ENCODE peak calls at places on chromosomes 1 and 21, in eight cellular contexts. K is A549; Y is GM13977; T is lower leg skin; G is progenitor cell of endocrine pancreas; S is glutamatergic neuron; U is CD8-positive, alpha-beta T cell; Q is B cell. W is an unnamed sample.

GRCh38 chr1:91742848-91743292 is 143.1 kb downstream of the TGFBR3 start:
- DNase-seq in U (no peak), Q (no peak), S (no peak), G (no peak), Y (no peak), T (no peak), K (no peak), W (no peak)

GRCh38 chr1:201694615-201695335 is 134.2 kb upstream of the IPO9 start:
- DNase-seq in K (no peak), U (no peak), Q (no peak), T (no peak), Y (no peak), G (no peak), S (peak), W (no peak)

GRCh38 chr1:35573198-35573775 is at the start of gene TFAP2E:
- DNase-seq in Q (no peak), K (peak), S (peak), T (no peak), Y (no peak), G (no peak), U (no peak), W (peak)

GRCh38 chr21:45386728-45387371 is 18.1 kb upstream of the COL18A1 start:
- DNase-seq in Y (no peak), K (peak), U (no peak), S (peak), G (no peak), T (peak), Q (no peak), W (no peak)

GRCh38 chr1:31505884-31506497 is 70.3 kb upstream of the TINAGL1 start:
- DNase-seq in G (no peak), T (no peak), S (no peak), U (no peak), K (no peak), Y (peak), Q (peak), W (no peak)

GRCh38 chr1:165397945-165398344 is 41.4 kb upstream of the LMX1A start:
- DNase-seq in S (no peak), T (peak), Q (no peak), U (no peak), G (no peak), K (no peak), Y (no peak), W (no peak)

GRCh38 chr21:36763305-36763704 is 64.4 kb downstream of the SIM2 start:
- DNase-seq in Y (no peak), U (no peak), K (no peak), T (no peak), S (no peak), G (no peak), Q (no peak), W (no peak)

GRCh38 chr1:238954865-238955264 is 431.5 kb upstream of the CHRM3 start:
- DNase-seq in Y (no peak), Q (no peak), S (no peak), G (no peak), T (no peak), K (no peak), U (no peak), W (no peak)

GRCh38 chr1:179178135-179178630 is 51.3 kb downstream of the ABL2 start:
- DNase-seq in Q (no peak), K (no peak), T (no peak), G (no peak), S (no peak), Y (no peak), U (no peak), W (no peak)

GRCh38 chr1:64519921-64520320 is 50.0 kb downstream of the CACHD1 start:
- DNase-seq in T (no peak), K (no peak), Q (no peak), U (no peak), Y (no peak), S (no peak), G (no peak), W (no peak)

GRCh38 chr1:34816778-34817177 is 24.0 kb downstream of the GJA4 start:
- DNase-seq in K (no peak), Y (no peak), T (no peak), S (no peak), Q (no peak), U (no peak), G (no peak), W (no peak)

DNA sequence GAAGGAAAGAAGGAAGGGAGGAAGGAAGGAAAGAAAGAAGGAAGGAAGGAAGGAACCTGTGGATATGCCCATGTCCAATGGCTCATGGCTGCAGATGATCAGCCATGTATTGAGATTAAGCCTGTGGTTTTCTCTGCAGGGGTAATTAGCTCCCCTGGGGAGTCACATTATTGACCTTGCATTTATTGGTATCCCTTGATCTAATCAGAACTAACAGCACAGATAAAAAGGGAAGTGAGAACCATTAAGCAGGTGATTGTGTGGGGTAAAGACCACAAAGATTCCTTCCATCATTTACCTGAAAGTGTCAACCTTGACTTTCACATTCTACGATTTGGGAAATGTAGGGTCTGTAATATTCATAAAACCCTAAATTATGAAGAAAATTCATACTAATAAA is 390.7 kb downstream of the BRINP2 start:
- DNase-seq in K (no peak), T (no peak), Y (no peak), Q (no peak), U (no peak), S (no peak), G (no peak), W (no peak)
- TF ChIP-seq CTCF in K (no peak), T (no peak), Y (no peak), Q (no peak), U (no peak), S (no peak), G (no peak), W (no peak)

GRCh38 chr1:29415156-29415830 is 179.0 kb downstream of the PTPRU start:
- DNase-seq in S (no peak), G (no peak), Y (no peak), K (peak), Q (no peak), T (no peak), U (no peak), W (no peak)
- TF ChIP-seq CTCF in S (no peak), G (peak), Y (peak), K (no peak), Q (no peak), T (no peak), U (no peak), W (peak)

GRCh38 chr1:20430355-20431290 is 55.4 kb downstream of the CAMK2N1 start:
- DNase-seq in S (peak), Y (peak), G (peak), Q (peak), U (no peak), T (no peak), K (peak), W (peak)
- TF ChIP-seq CTCF in S (peak), Y (peak), G (peak), Q (peak), U (peak), T (no peak), K (peak), W (peak)

DNA sequence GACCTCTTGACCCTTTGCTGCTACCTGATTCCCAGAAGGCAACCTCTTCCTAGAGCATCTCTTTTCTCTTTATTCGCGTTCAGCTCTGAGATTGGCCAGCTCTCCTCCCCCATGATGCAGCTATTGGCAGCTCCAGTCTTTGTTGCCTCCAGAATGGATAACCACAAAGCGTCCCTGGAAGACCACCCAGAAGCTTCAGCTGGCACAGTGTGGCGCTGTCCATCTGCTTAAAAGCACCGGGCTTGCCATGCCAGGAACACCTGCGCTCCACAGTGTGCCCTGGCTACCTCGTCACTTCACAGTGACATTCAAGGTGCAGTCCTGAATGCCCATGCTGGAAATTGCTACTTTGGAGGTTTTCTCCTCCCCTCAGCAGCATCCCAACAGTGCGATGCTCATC is 353.9 kb downstream of the LMO4 start:
- DNase-seq in U (no peak), Q (no peak), Y (no peak), K (no peak), G (no peak), T (no peak), S (no peak), W (no peak)
- TF ChIP-seq CTCF in U (no peak), Q (no peak), Y (no peak), K (no peak), G (no peak), T (no peak), S (no peak), W (no peak)

GRCh38 chr1:187549540-187549939 is 720.8 kb downstream of the PLA2G4A start:
- DNase-seq in K (no peak), Q (no peak), S (no peak), U (no peak), G (no peak), T (no peak), Y (no peak), W (no peak)

GRCh38 chr1:187551061-187551460 is 722.3 kb downstream of the PLA2G4A start:
- DNase-seq in Y (no peak), U (no peak), K (peak), G (no peak), S (no peak), Q (no peak), T (no peak), W (no peak)
- TF ChIP-seq CTCF in Y (no peak), U (no peak), K (no peak), G (no peak), S (no peak), Q (no peak), T (no peak), W (no peak)

DNA sequence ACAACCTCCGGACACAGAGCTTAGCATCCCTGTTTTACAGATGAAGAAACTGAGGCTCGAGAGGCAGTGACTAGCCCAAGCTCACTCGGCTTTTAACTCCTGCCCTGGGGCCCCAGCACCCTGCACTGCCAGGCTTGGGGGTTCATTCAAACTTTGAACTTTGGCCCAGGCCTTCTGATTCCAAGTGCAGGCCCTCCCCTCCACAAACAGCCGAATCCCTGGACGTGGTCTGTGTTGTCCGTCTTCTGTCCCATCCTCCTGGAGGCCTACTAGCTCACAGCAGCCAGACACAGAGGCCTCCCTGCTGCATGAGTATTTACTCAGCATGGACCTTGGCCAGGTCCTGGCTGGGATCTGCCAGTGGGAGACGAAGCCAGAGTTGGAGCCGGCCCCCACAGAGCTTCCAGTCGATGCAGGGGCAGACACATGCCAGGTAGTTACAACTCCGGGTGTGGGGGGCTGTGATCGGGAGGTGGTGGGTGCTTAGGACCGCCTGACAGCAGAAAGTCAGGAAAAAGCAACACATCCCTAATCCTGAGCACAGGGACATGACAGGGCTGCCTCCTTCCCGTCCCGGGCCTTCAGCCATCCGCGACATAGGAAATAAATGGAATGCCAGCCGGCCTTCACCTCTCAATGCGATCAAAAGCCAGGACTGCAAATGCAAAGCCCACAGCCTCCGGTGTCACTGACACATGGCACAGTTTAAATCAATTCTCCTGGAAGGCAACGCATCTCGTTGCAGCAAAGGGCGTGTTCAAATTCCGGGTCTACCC is 7.4 kb downstream of the IFFO2 start:
- DNase-seq in Y (no peak), U (no peak), S (no peak), G (no peak), T (no peak), Q (no peak), K (peak), W (no peak)
- TF ChIP-seq CTCF in Y (no peak), U (no peak), S (no peak), G (no peak), T (no peak), Q (no peak), K (no peak), W (no peak)

GRCh38 chr1:233238884-233239432 is 56.6 kb downstream of the PCNX2 start:
- DNase-seq in Y (no peak), K (peak), G (no peak), U (no peak), S (no peak), Q (no peak), T (no peak), W (no peak)
- TF ChIP-seq CTCF in Y (no peak), K (peak), G (peak), U (no peak), S (no peak), Q (no peak), T (no peak), W (peak)

DNA sequence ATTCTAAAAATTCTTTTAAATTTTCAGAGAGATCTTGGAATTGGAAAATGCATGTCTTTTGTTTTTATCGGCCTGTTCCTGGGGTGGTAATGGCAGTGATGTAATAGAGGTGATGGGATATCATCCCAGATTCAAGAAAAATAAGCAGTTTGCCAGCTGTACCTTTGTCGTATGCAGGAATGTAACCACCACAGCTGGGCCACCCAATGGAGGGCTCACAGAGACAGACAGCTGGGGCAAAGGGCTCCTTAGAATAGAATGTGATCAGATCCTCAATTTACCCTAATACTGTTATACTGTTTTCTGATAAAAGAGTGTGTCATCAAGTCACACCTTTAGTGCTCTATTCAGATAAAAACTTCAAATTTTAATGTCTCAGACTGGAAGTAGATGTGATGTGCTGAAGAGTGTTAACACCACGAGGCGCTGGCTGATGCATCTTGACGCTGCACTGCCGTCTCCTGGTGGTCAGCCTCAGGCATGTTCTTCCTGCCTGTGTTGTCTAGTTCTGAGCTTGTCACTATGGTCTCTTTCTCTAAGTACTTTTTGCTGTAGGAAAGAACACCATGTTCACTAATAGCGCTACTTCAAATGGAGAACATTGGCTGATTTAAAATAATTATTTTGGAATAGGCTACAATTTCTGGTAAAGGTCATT is 78.8 kb downstream of the C1orf21 start:
- DNase-seq in U (no peak), S (no peak), Y (no peak), K (no peak), Q (no peak), G (no peak), T (no peak), W (no peak)
- TF ChIP-seq CTCF in U (no peak), S (no peak), Y (no peak), K (no peak), Q (no peak), G (peak), T (no peak), W (no peak)